ENCODE peak calls at places on chromosomes 7 and 10, in seven cellular contexts. Q, M, T, D, L, E and B are unnamed samples.

GRCh38 chr10:78171633-78172032 is 138.0 kb downstream of the RPS24 start:
- DNase-seq in M (no peak), D (no peak), T (no peak), L (no peak), Q (no peak), E (no peak), B (no peak)

GRCh38 chr10:106898441-106898840 is 266.1 kb downstream of the SORCS1 start:
- DNase-seq in L (no peak), M (no peak), Q (no peak), E (no peak), T (no peak), D (no peak), B (no peak)

GRCh38 chr7:49789736-49790135 is 16.3 kb downstream of the VWC2 start:
- DNase-seq in T (no peak), E (no peak), Q (no peak), M (no peak), D (no peak), L (no peak), B (no peak)

GRCh38 chr7:12686894-12687212 is 580 bp upstream of the ARL4A start:
- DNase-seq in Q (no peak), M (no peak), T (no peak), L (no peak), D (no peak), E (no peak), B (no peak)

GRCh38 chr7:11450246-11450645 is 381.8 kb downstream of the THSD7A start:
- DNase-seq in E (no peak), M (no peak), D (no peak), T (no peak), L (no peak), Q (no peak), B (no peak)

GRCh38 chr7:37642028-37642540 is 41.5 kb upstream of the GPR141 start:
- DNase-seq in E (no peak), T (no peak), L (no peak), Q (no peak), D (no peak), M (no peak), B (no peak)

GRCh38 chr10:5546891-5547683 is 22.3 kb downstream of the CALML3 start:
- DNase-seq in Q (peak; percentile 27), E (no peak), L (no peak), M (no peak), T (no peak), D (no peak), B (peak; percentile 66)

GRCh38 chr7:116561697-116562483 is 37.1 kb downstream of the CAV1 start:
- DNase-seq in T (no peak), E (no peak), M (no peak), D (no peak), Q (no peak), L (no peak), B (peak; percentile 70)

GRCh38 chr7:122881324-122881723 is 4.9 kb downstream of the CADPS2 start:
- DNase-seq in E (no peak), M (no peak), Q (no peak), L (no peak), T (no peak), D (no peak), B (no peak)

GRCh38 chr7:44969049-44969700 is 9.6 kb downstream of the MYO1G start:
- DNase-seq in T (no peak), Q (no peak), D (no peak), L (no peak), M (no peak), E (no peak), B (no peak)